ENCODE peak calls at places on chromosome 1, in six cellular contexts. F is tibial artery, S is lower lobe of right lung, O is cardiac muscle cell, C is H9, B is right atrium auricular region. J is an unnamed sample.

GRCh38 chr1:9253706-9254105 is 19.1 kb downstream of the H6PD start:
- DNase-seq in C (no peak), S (peak; percentile 21), B (no peak), O (peak; percentile 88), F (no peak), J (no peak)

GRCh38 chr1:51342591-51343206 is 12.3 kb upstream of the TTC39A start:
- DNase-seq in C (no peak), B (no peak), S (no peak), O (no peak), F (no peak), J (no peak)

GRCh38 chr1:18948048-18948912 is 8.2 kb downstream of the IFFO2 start:
- DNase-seq in O (peak; percentile 36), S (peak; percentile 55), B (no peak), F (no peak), C (no peak), J (no peak)

GRCh38 chr1:150925080-150925479 is 1.1 kb upstream of the SETDB1 start:
- DNase-seq in S (peak; percentile 49), B (no peak), C (peak; percentile 41), O (peak; percentile 2), F (no peak), J (no peak)

GRCh38 chr1:240152611-240153297 is 61.1 kb downstream of the FMN2 start:
- DNase-seq in F (no peak), S (no peak), B (no peak), C (no peak), O (no peak), J (no peak)

GRCh38 chr1:97119260-97119659 is 397.7 kb downstream of the PTBP2 start:
- DNase-seq in S (no peak), F (no peak), B (no peak), O (no peak), C (no peak), J (no peak)

GRCh38 chr1:32716312-32717126 is 13.9 kb upstream of the SYNC start:
- DNase-seq in B (no peak), F (no peak), S (peak; percentile 96), O (peak; percentile 28), C (peak; percentile 99), J (peak; percentile 61)

GRCh38 chr1:11321656-11322491 is 48.9 kb downstream of the UBIAD1 start:
- DNase-seq in O (no peak), B (no peak), S (no peak), C (no peak), F (no peak), J (no peak)

GRCh38 chr1:9280015-9280860 is 12.5 kb upstream of the SPSB1 start:
- DNase-seq in B (peak; percentile 88), F (peak; percentile 76), S (no peak), C (peak; percentile 61), O (peak; percentile 83), J (peak; percentile 54)

GRCh38 chr1:20974069-20974468 is 187.0 kb upstream of the HP1BP3 start:
- DNase-seq in S (no peak), C (no peak), F (no peak), O (no peak), B (no peak), J (no peak)

GRCh38 chr1:85322655-85323054 is 46.2 kb upstream of the BCL10 start:
- DNase-seq in F (no peak), O (no peak), C (no peak), B (no peak), S (no peak), J (no peak)

GRCh38 chr1:170176772-170177171 is 31.0 kb downstream of the NTMT2 start:
- DNase-seq in S (no peak), B (no peak), C (no peak), O (no peak), F (no peak), J (no peak)

GRCh38 chr1:107695341-107695740 is 269.6 kb downstream of the VAV3 start:
- DNase-seq in S (no peak), B (no peak), O (no peak), F (no peak), C (no peak), J (no peak)

GRCh38 chr1:24036080-24036479 is 56.0 kb upstream of the SRSF10 start:
- DNase-seq in F (no peak), C (no peak), O (no peak), S (no peak), B (no peak), J (no peak)

GRCh38 chr1:91689586-91690481 is 189.2 kb downstream of the CDC7 start:
- DNase-seq in C (no peak), S (no peak), O (peak; percentile 73), F (no peak), B (peak; percentile 80), J (no peak)

GRCh38 chr1:38475624-38476005 is 384.0 kb downstream of the RRAGC start:
- DNase-seq in O (no peak), F (no peak), C (no peak), B (no peak), S (no peak), J (no peak)

GRCh38 chr1:192550922-192551534 is 24.5 kb upstream of the RGS1 start:
- DNase-seq in B (no peak), F (no peak), C (no peak), S (no peak), O (peak; percentile 85), J (no peak)

GRCh38 chr1:32138965-32139364 is 31.1 kb downstream of the KPNA6 start:
- DNase-seq in C (no peak), O (peak; percentile 36), S (no peak), B (no peak), F (no peak), J (no peak)

GRCh38 chr1:54768093-54768492 is 3.8 kb upstream of the PARS2 start:
- DNase-seq in F (no peak), C (no peak), B (no peak), O (peak; percentile 12), S (no peak), J (no peak)

GRCh38 chr1:33170351-33171274 is 11.2 kb downstream of the TRIM62 start:
- DNase-seq in O (peak; percentile 19), B (no peak), S (no peak), C (no peak), F (no peak), J (peak; percentile 44)

DNA sequence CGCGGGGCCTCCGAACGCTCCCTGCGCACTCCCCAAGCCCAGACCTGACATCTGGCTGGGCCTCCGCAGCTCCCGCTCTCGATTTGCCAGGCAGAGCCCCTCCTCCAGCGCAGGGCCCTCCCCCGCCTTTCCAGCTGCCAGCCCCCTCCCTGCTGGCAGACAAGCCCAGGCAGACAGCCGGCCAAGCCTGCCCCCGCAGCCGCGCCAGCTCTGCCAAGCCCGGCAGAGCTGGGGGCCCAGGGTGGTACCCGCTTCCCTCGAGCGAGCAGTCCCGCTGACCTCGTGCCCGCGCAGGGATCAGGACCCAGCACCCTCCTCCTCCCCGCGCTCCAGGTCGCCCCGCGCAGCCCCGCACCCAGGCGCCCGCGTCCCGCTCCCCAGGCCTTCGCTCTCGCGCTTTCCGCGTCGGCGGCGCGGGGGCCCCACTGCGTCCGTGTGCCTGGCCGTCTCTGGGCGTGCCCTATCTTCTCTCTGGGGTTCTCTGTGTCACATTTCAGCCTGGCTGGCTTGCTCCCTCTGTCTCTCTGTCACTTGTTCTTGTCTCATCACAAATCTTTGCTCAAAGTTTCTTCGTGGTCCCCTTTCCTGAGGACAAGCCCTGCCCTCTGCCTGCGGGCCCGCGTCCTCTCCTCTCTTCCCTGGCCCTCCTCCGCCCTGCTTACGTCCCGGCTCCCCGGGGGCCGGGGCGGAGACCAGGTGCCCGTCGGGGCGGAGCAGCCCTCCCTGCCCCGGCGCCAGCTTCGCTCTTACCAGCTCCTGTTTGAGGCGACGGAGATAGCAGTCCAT is 566 bp downstream of the INKA2 start:
- DNase-seq in O (peak; percentile 79), S (peak; percentile 81), F (peak; percentile 67), B (peak; percentile 73), C (peak; percentile 82), J (peak; percentile 81)
- TF ChIP-seq CTCF in O (no peak), S (no peak), F (peak; percentile 9), B (peak; percentile 29), C (no peak), J (no peak)

GRCh38 chr1:184388671-184389292 is 2.0 kb downstream of the C1orf21 start:
- DNase-seq in S (no peak), C (no peak), F (no peak), O (no peak), B (no peak), J (no peak)

GRCh38 chr1:184389446-184389845 is 2.6 kb downstream of the C1orf21 start:
- DNase-seq in O (no peak), C (no peak), S (no peak), B (no peak), F (no peak), J (no peak)

GRCh38 chr1:184387069-184387870 is 441 bp downstream of the C1orf21 start:
- DNase-seq in F (peak; percentile 25), C (peak; percentile 49), O (peak; percentile 31), S (peak; percentile 69), B (no peak), J (peak; percentile 68)

GRCh38 chr1:184386271-184387068 is at the start of gene C1orf21:
- DNase-seq in O (peak; percentile 95), B (peak; percentile 87), S (peak; percentile 91), C (peak; percentile 84), F (peak; percentile 87), J (peak; percentile 97)

GRCh38 chr1:184387871-184388670 is 1.2 kb downstream of the C1orf21 start:
- DNase-seq in O (peak; percentile 58), B (peak; percentile 63), S (peak; percentile 51), F (peak; percentile 44), C (no peak), J (peak; percentile 41)
- TF ChIP-seq CTCF in O (peak; percentile 5), B (peak; percentile 54), S (no peak), F (no peak), C (no peak), J (no peak)

GRCh38 chr1:166165661-166166399 is 971 bp downstream of the FAM78B start:
- DNase-seq in S (peak; percentile 50), O (no peak), B (no peak), C (peak; percentile 44), F (peak; percentile 20), J (peak; percentile 58)

GRCh38 chr1:166166400-166166699 is 451 bp downstream of the FAM78B start:
- DNase-seq in S (no peak), O (no peak), F (no peak), B (no peak), C (no peak), J (no peak)

GRCh38 chr1:166169182-166169581 is 2.4 kb upstream of the FAM78B start:
- DNase-seq in O (no peak), B (no peak), F (no peak), C (no peak), S (no peak), J (no peak)

GRCh38 chr1:166166701-166167394 is at the start of gene FAM78B:
- DNase-seq in O (peak; percentile 77), F (peak; percentile 75), S (peak; percentile 74), B (peak; percentile 74), C (peak; percentile 81), J (peak; percentile 82)

DNA sequence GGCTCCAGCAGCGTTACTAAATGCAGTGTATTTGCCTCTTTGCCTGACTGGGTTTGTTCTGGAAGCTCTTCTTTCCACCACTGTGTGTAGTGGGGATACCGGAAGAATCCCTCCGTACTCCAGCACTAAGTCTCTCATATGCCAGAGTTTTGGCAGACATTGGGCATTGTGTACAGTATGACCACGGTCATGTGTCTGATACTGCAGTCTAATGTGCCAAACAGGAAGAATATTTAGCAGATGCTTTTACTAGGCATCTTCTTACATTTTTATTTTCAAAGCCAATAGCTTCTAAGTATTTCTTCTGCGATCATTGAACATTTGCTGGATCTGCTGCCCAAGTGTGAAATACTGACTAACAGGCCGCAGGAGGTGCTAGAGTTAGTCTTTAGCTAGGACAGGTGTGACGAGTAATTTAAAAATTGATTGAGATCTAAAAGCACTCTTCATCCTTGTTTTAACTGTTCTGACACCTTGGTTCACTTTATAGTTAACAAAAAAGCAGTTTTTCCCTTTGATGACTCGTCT is 658 bp upstream of the FAM78B start:
- DNase-seq in F (no peak), O (peak; percentile 9), B (no peak), C (no peak), S (no peak), J (no peak)
- TF ChIP-seq CTCF in F (no peak), O (no peak), B (no peak), C (no peak), S (no peak), J (no peak)

GRCh38 chr1:93448292-93448982 is 519 bp downstream of the FNBP1L start:
- DNase-seq in C (peak; percentile 66), S (peak; percentile 62), F (no peak), B (no peak), O (peak; percentile 32), J (peak; percentile 90)
- TF ChIP-seq CTCF in C (peak; percentile 22), S (peak; percentile 10), F (no peak), B (peak; percentile 9), O (no peak), J (peak; percentile 28)

J was measured in glutamatergic neuron.